ENCODE peak calls at places on chromosomes 3 and 15, in ten cellular contexts. L is ovary, R is upper lobe of right lung, U is gastrocnemius medialis, T is stomach, D is A673, M is lung, Z is uterus, Y is brain microvascular endothelial cell, N is breast epithelium. Q is an unnamed sample.

GRCh38 chr3:55128201-55128870 is 200.5 kb upstream of the LRTM1 start:
- DNase-seq in L (no peak), R (no peak), U (no peak), T (no peak), D (peak; percentile 1), M (no peak), Z (peak; percentile 70), Y (peak; percentile 44), N (no peak), Q (no peak)

GRCh38 chr3:167406876-167407492 is 26.9 kb upstream of the ZBBX start:
- DNase-seq in L (peak; percentile 35), R (no peak), U (no peak), T (peak; percentile 31), D (peak; percentile 64), M (peak; percentile 38), Z (no peak), Y (peak; percentile 61), N (no peak), Q (no peak)

GRCh38 chr3:23404241-23404640 is 201.1 kb downstream of the UBE2E2 start:
- DNase-seq in L (no peak), R (no peak), U (no peak), T (no peak), D (no peak), M (no peak), Z (no peak), Y (no peak), N (no peak), Q (no peak)

GRCh38 chr3:86993704-86994103 is 2.8 kb upstream of the VGLL3 start:
- DNase-seq in L (no peak), R (no peak), U (no peak), T (no peak), D (peak; percentile 87), M (no peak), Z (no peak), Y (peak; percentile 89), N (no peak), Q (no peak)

GRCh38 chr15:83285979-83286553 is 1.6 kb upstream of the BNC1 start:
- DNase-seq in L (no peak), R (no peak), U (no peak), T (no peak), D (no peak), M (no peak), Z (no peak), Y (peak; percentile 87), N (no peak), Q (no peak)

GRCh38 chr15:33149919-33150318 is 44.6 kb downstream of the FMN1 start:
- DNase-seq in L (no peak), R (no peak), U (no peak), T (no peak), D (no peak), M (no peak), Z (no peak), Y (no peak), N (no peak), Q (no peak)

GRCh38 chr3:132421832-132422231 is 4.5 kb downstream of the DNAJC13 start:
- DNase-seq in L (no peak), R (no peak), U (no peak), T (no peak), D (no peak), M (no peak), Z (no peak), Y (peak; percentile 36), N (no peak), Q (no peak)

GRCh38 chr3:76646921-76647562 is 392.9 kb upstream of the ROBO2 start:
- DNase-seq in L (no peak), R (no peak), U (no peak), T (no peak), D (peak; percentile 4), M (no peak), Z (no peak), Y (no peak), N (no peak), Q (no peak)

GRCh38 chr3:71520186-71521020 is 63.1 kb downstream of the FOXP1 start:
- DNase-seq in L (no peak), R (no peak), U (no peak), T (no peak), D (no peak), M (no peak), Z (no peak), Y (no peak), N (no peak), Q (no peak)

GRCh38 chr3:46898321-46899150 is 21.0 kb downstream of the PTH1R start:
- DNase-seq in L (peak; percentile 43), R (no peak), U (peak; percentile 75), T (no peak), D (no peak), M (no peak), Z (no peak), Y (no peak), N (no peak), Q (peak; percentile 57)

GRCh38 chr3:157139938-157140534 is 19.9 kb downstream of the CCNL1 start:
- DNase-seq in L (no peak), R (no peak), U (no peak), T (no peak), D (no peak), M (no peak), Z (no peak), Y (no peak), N (no peak), Q (no peak)

GRCh38 chr3:152021951-152022461 is 148.6 kb downstream of the SUCNR1 start:
- DNase-seq in L (no peak), R (no peak), U (no peak), T (no peak), D (peak; percentile 68), M (peak; percentile 32), Z (peak; percentile 24), Y (peak; percentile 45), N (peak; percentile 17), Q (peak; percentile 79)

GRCh38 chr3:43905157-43905556 is 214.4 kb downstream of the ABHD5 start:
- DNase-seq in L (no peak), R (no peak), U (no peak), T (no peak), D (no peak), M (no peak), Z (no peak), Y (no peak), N (no peak), Q (no peak)

GRCh38 chr3:190497809-190498208 is 16.1 kb upstream of the IL1RAP start:
- DNase-seq in L (no peak), R (no peak), U (peak; percentile 14), T (no peak), D (peak; percentile 59), M (no peak), Z (no peak), Y (no peak), N (no peak), Q (no peak)

GRCh38 chr3:38519651-38520050 is 23.5 kb downstream of the EXOG start:
- DNase-seq in L (no peak), R (no peak), U (no peak), T (no peak), D (peak; percentile 17), M (no peak), Z (no peak), Y (no peak), N (no peak), Q (no peak)

GRCh38 chr15:20356444-20357138 is 185.0 kb downstream of the GOLGA6L6 start:
- DNase-seq in L (peak; percentile 70), R (peak; percentile 79), U (peak; percentile 15), T (peak; percentile 63), D (peak; percentile 59), M (peak; percentile 75), Z (peak; percentile 15), Y (no peak), N (peak; percentile 54), Q (peak; percentile 73)

GRCh38 chr15:33104276-33104675 is 90.2 kb downstream of the FMN1 start:
- DNase-seq in L (no peak), R (no peak), U (no peak), T (no peak), D (no peak), M (no peak), Z (no peak), Y (peak; percentile 87), N (no peak), Q (no peak)

GRCh38 chr15:96054029-96054428 is 276.5 kb upstream of the NR2F2 start:
- DNase-seq in L (no peak), R (no peak), U (no peak), T (no peak), D (no peak), M (no peak), Z (no peak), Y (no peak), N (no peak), Q (no peak)
- H3K27ac ChIP-seq in L (no peak overlapping the region), R (peak overlapping the region; percentile 14), U (peak overlapping the region; percentile 82), T (peak overlapping the region; percentile 78), D (no peak overlapping the region), M (peak overlapping the region; percentile 91), Z (peak overlapping the region; percentile 62), Y (no peak overlapping the region), N (peak overlapping the region; percentile 48), Q (no peak overlapping the region)

DNA sequence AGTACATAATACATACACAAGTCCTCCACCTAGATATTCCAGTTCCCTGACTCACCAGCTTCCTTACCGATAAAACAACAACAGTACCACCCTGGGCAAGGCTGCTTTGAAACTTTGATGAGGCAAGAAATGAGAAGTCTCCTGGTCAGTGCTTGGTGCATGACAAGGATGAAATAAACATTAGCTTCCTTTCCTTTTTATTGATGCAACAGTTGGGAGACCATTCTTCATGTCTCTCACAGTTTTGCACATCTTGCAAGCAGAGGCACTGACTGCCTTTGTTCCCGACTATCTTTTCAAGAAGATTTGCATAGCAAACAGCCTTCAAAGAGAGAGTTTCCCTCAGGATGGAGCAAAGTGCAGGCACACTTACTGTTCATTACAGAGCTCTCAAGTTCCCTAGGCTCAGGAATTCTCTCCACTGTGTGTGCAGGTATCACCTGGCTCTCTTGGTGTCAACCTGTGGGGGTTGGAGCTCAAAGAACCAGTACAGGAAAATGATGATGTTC is 65.2 kb downstream of the MYLK start:
- DNase-seq in L (no peak), R (no peak), U (no peak), T (no peak), D (no peak), M (no peak), Z (no peak), Y (peak; percentile 62), N (no peak), Q (no peak)
- H3K36me3 ChIP-seq in L (no peaks in the 10 kb centered on the region), R (no peaks in the 10 kb centered on the region), U (no peaks in the 10 kb centered on the region), T (no peaks in the 10 kb centered on the region), D (no peaks in the 10 kb centered on the region), M (no peaks in the 10 kb centered on the region), Z (no peaks in the 10 kb centered on the region), Y (no peaks in the 10 kb centered on the region), N (no peaks in the 10 kb centered on the region), Q (no peaks in the 10 kb centered on the region)

DNA sequence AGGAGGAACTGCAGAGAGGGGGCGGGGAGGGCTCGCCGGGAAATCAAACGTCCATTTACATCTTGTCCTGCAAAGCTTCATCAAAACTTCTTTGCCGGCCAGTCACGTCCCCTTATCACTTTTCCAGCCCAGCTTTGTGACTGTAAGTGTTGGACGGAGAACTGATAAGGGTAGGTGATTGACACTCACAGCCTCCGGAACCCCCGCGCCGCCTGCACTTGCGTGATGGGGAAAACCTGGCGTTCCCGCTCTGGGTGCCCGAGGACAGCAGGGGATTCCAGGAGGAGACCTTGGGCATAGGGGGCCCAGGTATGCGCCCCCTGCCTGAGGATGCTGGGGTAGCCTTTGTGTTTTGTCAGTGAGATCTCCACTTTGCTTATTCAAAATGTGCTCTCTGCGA is 72.8 kb upstream of the ANKRD34C start:
- DNase-seq in L (no peak), R (no peak), U (no peak), T (no peak), D (no peak), M (no peak), Z (no peak), Y (no peak), N (no peak), Q (no peak)
- TF ChIP-seq CTCF in L (no peak), R (no peak), U (no peak), T (no peak), D (peak; percentile 12), M (no peak), Z (no peak), Y (peak; percentile 34), N (no peak), Q (no peak)

GRCh38 chr3:82240322-82240721 is 478.9 kb upstream of the GBE1 start:
- DNase-seq in L (no peak), R (no peak), U (no peak), T (no peak), D (no peak), M (no peak), Z (no peak), Y (no peak), N (no peak), Q (no peak)
- H3K27ac ChIP-seq in L (no peak overlapping the region), R (no peak overlapping the region), U (no peak overlapping the region), T (no peak overlapping the region), D (no peak overlapping the region), M (no peak overlapping the region), Z (no peak overlapping the region), Y (no peak overlapping the region), N (no peak overlapping the region), Q (no peak overlapping the region)